ENCODE peak calls at places on chromosome 13, in five cellular contexts. One of them, this sample, is unnamed.

GRCh38 chr13:49608932-49609331 is 19.4 kb upstream of the ARL11 start:
- DNase-seq in adrenal gland: no peak
- DNase-seq in PC-3: no peak
- DNase-seq in heart right ventricle: no peak
- DNase-seq in CD8-positive, alpha-beta memory T cell: no peak
- DNase-seq in this sample: no peak

GRCh38 chr13:66375756-66376155 is 854.4 kb downstream of the PCDH9 start:
- DNase-seq in adrenal gland: no peak
- DNase-seq in PC-3: no peak
- DNase-seq in heart right ventricle: no peak
- DNase-seq in CD8-positive, alpha-beta memory T cell: no peak
- DNase-seq in this sample: no peak

GRCh38 chr13:49374585-49375290 is 69.1 kb downstream of the CAB39L start:
- DNase-seq in adrenal gland: no peak
- DNase-seq in PC-3: peak; percentile 84
- DNase-seq in heart right ventricle: no peak
- DNase-seq in CD8-positive, alpha-beta memory T cell: no peak
- DNase-seq in this sample: no peak

GRCh38 chr13:42815686-42816085 is 34.3 kb downstream of the FAM216B start:
- DNase-seq in adrenal gland: no peak
- DNase-seq in PC-3: no peak
- DNase-seq in heart right ventricle: no peak
- DNase-seq in CD8-positive, alpha-beta memory T cell: no peak
- DNase-seq in this sample: no peak

GRCh38 chr13:110012102-110012739 is 225.8 kb upstream of the IRS2 start:
- DNase-seq in adrenal gland: no peak
- DNase-seq in PC-3: peak; percentile 89
- DNase-seq in heart right ventricle: no peak
- DNase-seq in CD8-positive, alpha-beta memory T cell: no peak
- DNase-seq in this sample: no peak

GRCh38 chr13:95494082-95494681 is 58.3 kb upstream of the CLDN10 start:
- DNase-seq in adrenal gland: no peak
- DNase-seq in PC-3: peak; percentile 83
- DNase-seq in heart right ventricle: no peak
- DNase-seq in CD8-positive, alpha-beta memory T cell: peak; percentile 20
- DNase-seq in this sample: peak; percentile 77

GRCh38 chr13:100365678-100366077 is 222.9 kb downstream of the GGACT start:
- DNase-seq in adrenal gland: no peak
- DNase-seq in PC-3: no peak
- DNase-seq in heart right ventricle: no peak
- DNase-seq in CD8-positive, alpha-beta memory T cell: no peak
- DNase-seq in this sample: no peak

GRCh38 chr13:99305180-99305965 is 1.8 kb downstream of the GPR183 start:
- DNase-seq in adrenal gland: no peak
- DNase-seq in PC-3: no peak
- DNase-seq in heart right ventricle: no peak
- DNase-seq in CD8-positive, alpha-beta memory T cell: no peak
- DNase-seq in this sample: no peak

GRCh38 chr13:44302233-44302632 is 71.4 kb upstream of the SERP2 start:
- DNase-seq in adrenal gland: no peak
- DNase-seq in PC-3: peak; percentile 58
- DNase-seq in heart right ventricle: no peak
- DNase-seq in CD8-positive, alpha-beta memory T cell: no peak
- DNase-seq in this sample: no peak

GRCh38 chr13:41639955-41640780 is 182.8 kb downstream of the RGCC start:
- DNase-seq in adrenal gland: peak; percentile 38
- DNase-seq in PC-3: no peak
- DNase-seq in heart right ventricle: no peak
- DNase-seq in CD8-positive, alpha-beta memory T cell: no peak
- DNase-seq in this sample: no peak

GRCh38 chr13:112053167-112053743 is 13.7 kb upstream of the SOX1 start:
- DNase-seq in adrenal gland: no peak
- DNase-seq in PC-3: no peak
- DNase-seq in heart right ventricle: no peak
- DNase-seq in CD8-positive, alpha-beta memory T cell: no peak
- DNase-seq in this sample: peak; percentile 70

GRCh38 chr13:59422646-59423045 is 741.1 kb downstream of the DIAPH3 start:
- DNase-seq in adrenal gland: no peak
- DNase-seq in PC-3: no peak
- DNase-seq in heart right ventricle: no peak
- DNase-seq in CD8-positive, alpha-beta memory T cell: no peak
- DNase-seq in this sample: peak; percentile 24

GRCh38 chr13:51793570-51794273 is 10.2 kb downstream of the DHRS12 start:
- DNase-seq in adrenal gland: peak; percentile 80
- DNase-seq in PC-3: peak; percentile 80
- DNase-seq in heart right ventricle: no peak
- DNase-seq in CD8-positive, alpha-beta memory T cell: no peak
- DNase-seq in this sample: no peak

GRCh38 chr13:81304121-81304659 is 963.3 kb upstream of the SPRY2 start:
- DNase-seq in adrenal gland: no peak
- DNase-seq in PC-3: peak; percentile 60
- DNase-seq in heart right ventricle: no peak
- DNase-seq in CD8-positive, alpha-beta memory T cell: no peak
- DNase-seq in this sample: no peak

GRCh38 chr13:36674337-36675212 is 755 bp downstream of the SERTM1 start:
- DNase-seq in adrenal gland: no peak
- DNase-seq in PC-3: no peak
- DNase-seq in heart right ventricle: no peak
- DNase-seq in CD8-positive, alpha-beta memory T cell: no peak
- DNase-seq in this sample: peak; percentile 45

GRCh38 chr13:74931698-74932433 is 550.1 kb downstream of the TBC1D4 start:
- DNase-seq in adrenal gland: no peak
- DNase-seq in PC-3: no peak
- DNase-seq in heart right ventricle: no peak
- DNase-seq in CD8-positive, alpha-beta memory T cell: no peak
- DNase-seq in this sample: no peak

GRCh38 chr13:95603887-95604533 is 40.5 kb downstream of the DZIP1 start:
- DNase-seq in adrenal gland: peak; percentile 78
- DNase-seq in PC-3: peak; percentile 85
- DNase-seq in heart right ventricle: peak; percentile 17
- DNase-seq in CD8-positive, alpha-beta memory T cell: no peak
- DNase-seq in this sample: no peak

GRCh38 chr13:44298314-44298713 is 75.3 kb upstream of the SERP2 start:
- DNase-seq in adrenal gland: no peak
- DNase-seq in PC-3: peak; percentile 84
- DNase-seq in heart right ventricle: no peak
- DNase-seq in CD8-positive, alpha-beta memory T cell: no peak
- DNase-seq in this sample: no peak

GRCh38 chr13:49429061-49429460 is 14.8 kb downstream of the CAB39L start:
- DNase-seq in adrenal gland: no peak
- DNase-seq in PC-3: no peak
- DNase-seq in heart right ventricle: no peak
- DNase-seq in CD8-positive, alpha-beta memory T cell: no peak
- DNase-seq in this sample: no peak

GRCh38 chr13:37485766-37486165 is 112.8 kb downstream of the POSTN start:
- DNase-seq in adrenal gland: no peak
- DNase-seq in PC-3: no peak
- DNase-seq in heart right ventricle: no peak
- DNase-seq in CD8-positive, alpha-beta memory T cell: no peak
- DNase-seq in this sample: no peak

GRCh38 chr13:98276486-98276885 is 99.4 kb upstream of the RNF113B start:
- DNase-seq in adrenal gland: no peak
- DNase-seq in PC-3: no peak
- DNase-seq in heart right ventricle: no peak
- DNase-seq in CD8-positive, alpha-beta memory T cell: no peak
- DNase-seq in this sample: no peak

DNA sequence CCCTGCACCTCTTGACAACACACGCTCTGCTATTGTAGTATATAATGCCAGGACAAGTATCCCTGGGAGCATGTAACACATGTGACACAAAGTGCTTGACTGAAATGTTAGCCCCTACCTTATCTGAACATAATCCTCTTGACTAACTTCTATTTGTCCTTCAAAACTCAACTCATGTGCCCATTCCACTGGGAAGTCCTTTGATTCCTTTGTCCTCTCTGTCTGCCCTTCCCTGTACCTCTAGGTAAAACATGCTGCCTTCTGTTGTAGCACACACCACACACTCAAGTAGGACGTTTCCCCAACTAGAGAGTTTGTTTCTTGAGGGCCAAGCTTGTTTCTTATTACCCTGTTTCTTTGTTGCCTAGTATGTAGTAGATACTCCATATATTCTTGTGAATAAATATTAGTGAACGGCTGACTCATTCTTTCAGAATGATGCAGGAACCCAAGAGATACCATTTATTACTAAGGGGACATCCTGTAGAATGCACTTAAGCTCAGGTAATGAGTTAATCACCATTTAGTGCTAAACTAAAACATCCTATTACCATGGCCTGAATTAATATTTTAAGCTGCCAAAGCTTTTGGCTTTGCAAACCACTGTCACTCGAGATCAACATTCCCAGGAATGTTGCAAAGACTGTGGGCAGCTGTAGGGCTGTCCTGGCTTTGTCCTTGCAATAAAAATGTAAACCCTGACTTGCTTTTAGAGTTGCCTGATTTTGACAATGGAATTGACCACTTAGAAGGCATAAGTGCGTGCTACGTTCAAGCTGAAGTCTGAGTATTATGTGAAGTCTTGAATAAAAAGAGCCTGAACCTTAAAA is 313.4 kb downstream of the COG6 start:
- DNase-seq in adrenal gland: no peak
- DNase-seq in PC-3: peak; percentile 37
- DNase-seq in heart right ventricle: no peak
- DNase-seq in CD8-positive, alpha-beta memory T cell: no peak
- DNase-seq in this sample: no peak
- H3K27ac ChIP-seq in adrenal gland: no peak overlapping the region
- H3K27ac ChIP-seq in PC-3: no peak overlapping the region
- H3K27ac ChIP-seq in heart right ventricle: no peak overlapping the region
- H3K27ac ChIP-seq in CD8-positive, alpha-beta memory T cell: no peak overlapping the region
- H3K27ac ChIP-seq in this sample: no peak overlapping the region

DNA sequence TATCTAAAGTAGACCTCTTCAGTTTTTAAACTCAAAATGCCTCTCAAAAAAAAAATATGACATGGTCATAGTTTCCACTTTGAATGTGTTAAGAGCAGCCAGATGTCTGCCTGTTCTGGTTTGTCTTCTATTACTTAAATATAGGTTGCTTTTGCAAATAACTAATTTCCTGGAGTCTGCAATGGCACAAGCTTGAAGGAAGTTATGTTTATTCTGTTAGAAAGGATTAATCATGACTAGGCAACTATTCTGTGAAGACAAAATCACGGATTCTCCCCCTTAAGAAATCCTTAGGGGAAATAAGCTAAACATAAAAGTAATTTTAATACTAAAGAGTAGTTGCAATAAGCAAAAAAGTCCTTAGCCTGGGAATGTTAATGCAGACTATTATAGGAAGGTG is 26.3 kb downstream of the SKA3 start:
- DNase-seq in adrenal gland: no peak
- DNase-seq in PC-3: no peak
- DNase-seq in heart right ventricle: no peak
- DNase-seq in CD8-positive, alpha-beta memory T cell: no peak
- DNase-seq in this sample: no peak
- H3K27ac ChIP-seq in adrenal gland: no peak overlapping the region
- H3K27ac ChIP-seq in PC-3: no peak overlapping the region
- H3K27ac ChIP-seq in heart right ventricle: peak overlapping the region; percentile 78
- H3K27ac ChIP-seq in CD8-positive, alpha-beta memory T cell: no peak overlapping the region
- H3K27ac ChIP-seq in this sample: peak overlapping the region; percentile 28

GRCh38 chr13:56396318-56396717 is 744.4 kb upstream of the PRR20A start:
- DNase-seq in adrenal gland: no peak
- DNase-seq in PC-3: no peak
- DNase-seq in heart right ventricle: no peak
- DNase-seq in CD8-positive, alpha-beta memory T cell: no peak
- DNase-seq in this sample: peak; percentile 28
- H3K27ac ChIP-seq in adrenal gland: no peak overlapping the region
- H3K27ac ChIP-seq in PC-3: no peak overlapping the region
- H3K27ac ChIP-seq in heart right ventricle: no peak overlapping the region
- H3K27ac ChIP-seq in CD8-positive, alpha-beta memory T cell: no peak overlapping the region
- H3K27ac ChIP-seq in this sample: peak overlapping the region; percentile 29

DNA sequence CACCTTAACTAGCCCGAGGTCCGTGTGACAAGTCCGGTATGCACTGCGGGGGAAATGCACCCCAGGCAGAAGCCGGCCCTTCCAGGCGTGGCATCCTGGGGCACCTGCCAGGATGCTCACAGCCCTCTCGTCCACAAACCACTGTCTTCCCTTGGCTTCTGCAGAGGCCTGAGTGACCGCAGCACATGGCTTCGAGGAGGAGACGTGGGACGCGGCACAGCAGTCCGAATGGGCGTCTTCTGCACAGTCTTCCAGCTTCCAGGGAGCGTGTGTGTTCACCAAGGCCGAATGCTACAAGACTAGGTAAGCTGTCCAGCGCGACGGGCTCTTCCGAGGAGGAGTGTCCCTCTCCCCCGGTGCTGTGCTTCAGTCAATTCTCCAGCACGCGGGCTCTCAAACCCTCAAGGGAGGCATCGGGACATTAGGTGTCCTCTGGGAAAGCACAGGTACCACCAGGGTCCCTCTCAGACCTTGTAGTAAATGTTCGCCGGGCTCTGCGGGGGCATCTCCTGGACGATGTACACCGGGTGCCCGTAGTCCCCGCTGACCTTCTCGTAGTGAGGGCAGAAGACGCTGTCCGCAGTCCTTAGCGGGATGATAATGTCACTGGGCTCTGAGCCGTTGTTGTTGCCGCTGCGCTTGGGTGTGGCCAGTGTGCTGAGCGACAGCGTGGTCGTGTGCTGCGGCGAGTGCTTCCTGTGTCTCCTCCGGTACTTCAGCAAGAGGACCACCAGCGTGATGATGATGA is 42.7 kb downstream of the EFNB2 start:
- DNase-seq in adrenal gland: no peak
- DNase-seq in PC-3: no peak
- DNase-seq in heart right ventricle: no peak
- DNase-seq in CD8-positive, alpha-beta memory T cell: no peak
- DNase-seq in this sample: no peak
- H3K27ac ChIP-seq in adrenal gland: no peak overlapping the region
- H3K27ac ChIP-seq in PC-3: no peak overlapping the region
- H3K27ac ChIP-seq in heart right ventricle: no peak overlapping the region
- H3K27ac ChIP-seq in CD8-positive, alpha-beta memory T cell: no peak overlapping the region
- H3K27ac ChIP-seq in this sample: no peak overlapping the region

GRCh38 chr13:113170503-113170902 is 12.1 kb downstream of the PROZ start:
- DNase-seq in adrenal gland: no peak
- DNase-seq in PC-3: no peak
- DNase-seq in heart right ventricle: no peak
- DNase-seq in CD8-positive, alpha-beta memory T cell: no peak
- DNase-seq in this sample: no peak

GRCh38 chr13:113169277-113170272 is 11.1 kb downstream of the PROZ start:
- DNase-seq in adrenal gland: no peak
- DNase-seq in PC-3: no peak
- DNase-seq in heart right ventricle: no peak
- DNase-seq in CD8-positive, alpha-beta memory T cell: no peak
- DNase-seq in this sample: no peak

GRCh38 chr13:113168211-113168610 is 9.8 kb downstream of the PROZ start:
- DNase-seq in adrenal gland: no peak
- DNase-seq in PC-3: no peak
- DNase-seq in heart right ventricle: no peak
- DNase-seq in CD8-positive, alpha-beta memory T cell: no peak
- DNase-seq in this sample: no peak

GRCh38 chr13:113172419-113172926 is 14.0 kb downstream of the PROZ start:
- DNase-seq in adrenal gland: no peak
- DNase-seq in PC-3: no peak
- DNase-seq in heart right ventricle: no peak
- DNase-seq in CD8-positive, alpha-beta memory T cell: no peak
- DNase-seq in this sample: no peak

GRCh38 chr13:113171250-113172125 is 13.0 kb downstream of the PROZ start:
- DNase-seq in adrenal gland: no peak
- DNase-seq in PC-3: no peak
- DNase-seq in heart right ventricle: no peak
- DNase-seq in CD8-positive, alpha-beta memory T cell: no peak
- DNase-seq in this sample: no peak
- H3K27ac ChIP-seq in adrenal gland: no peak overlapping the region
- H3K27ac ChIP-seq in PC-3: no peak overlapping the region
- H3K27ac ChIP-seq in heart right ventricle: no peak overlapping the region
- H3K27ac ChIP-seq in CD8-positive, alpha-beta memory T cell: no peak overlapping the region
- H3K27ac ChIP-seq in this sample: no peak overlapping the region

GRCh38 chr13:23751195-23751594 is 138.0 kb downstream of the MIPEP start:
- DNase-seq in adrenal gland: no peak
- DNase-seq in PC-3: peak; percentile 90
- DNase-seq in heart right ventricle: no peak
- DNase-seq in CD8-positive, alpha-beta memory T cell: no peak
- DNase-seq in this sample: no peak
- H3K27ac ChIP-seq in adrenal gland: no peak overlapping the region
- H3K27ac ChIP-seq in PC-3: peak overlapping the region; percentile 100
- H3K27ac ChIP-seq in heart right ventricle: no peak overlapping the region
- H3K27ac ChIP-seq in CD8-positive, alpha-beta memory T cell: no peak overlapping the region
- H3K27ac ChIP-seq in this sample: no peak overlapping the region

This sample was measured in GM23338.